ENCODE peak calls at places on chromosome X, in eight cellular contexts. F, Y, H, D, J, I, S and O are unnamed samples.

GRCh38 chrX:13662537-13662841 is 9.5 kb downstream of the TCEANC start:
- DNase-seq in J (no peak), Y (no peak), H (no peak), I (no peak), S (no peak), D (no peak), F (no peak), O (no peak)

GRCh38 chrX:40908026-40908425 is 172.7 kb upstream of the MED14 start:
- DNase-seq in F (no peak), Y (no peak), S (no peak), D (no peak), H (no peak), J (no peak), I (no peak), O (no peak)

GRCh38 chrX:15143050-15143824 is 126.6 kb downstream of the ASB9 start:
- DNase-seq in H (no peak), D (no peak), Y (peak), I (no peak), J (no peak), S (peak), F (peak), O (peak)

GRCh38 chrX:119502727-119503483 is 34.7 kb downstream of the SLC25A5 start:
- DNase-seq in J (no peak), S (peak), Y (peak), D (no peak), H (no peak), I (no peak), F (no peak), O (no peak)

GRCh38 chrX:69029696-69030245 is 135.5 kb downstream of the PJA1 start:
- DNase-seq in H (no peak), J (no peak), Y (no peak), I (no peak), F (no peak), D (no peak), S (no peak), O (no peak)

GRCh38 chrX:107537815-107538214 is 88.4 kb downstream of the FRMPD3 start:
- DNase-seq in H (no peak), J (no peak), D (no peak), Y (peak), F (peak), S (no peak), I (no peak), O (no peak)

GRCh38 chrX:115408736-115409390 is 119.3 kb downstream of the LUZP4 start:
- DNase-seq in J (no peak), H (no peak), I (no peak), F (no peak), D (no peak), Y (no peak), S (no peak), O (no peak)

GRCh38 chrX:100687546-100687945 is 43.5 kb downstream of the SRPX2 start:
- DNase-seq in Y (no peak), J (no peak), H (no peak), S (no peak), D (no peak), F (no peak), I (no peak), O (no peak)

GRCh38 chrX:101485212-101486064 is at the start of gene ARMCX4:
- DNase-seq in I (no peak), S (no peak), F (peak), Y (peak), H (peak), J (no peak), D (peak), O (peak)

GRCh38 chrX:56429581-56429980 is 133.8 kb upstream of the UBQLN2 start:
- DNase-seq in J (no peak), Y (no peak), D (no peak), H (no peak), I (no peak), F (no peak), S (no peak), O (no peak)

GRCh38 chrX:20037182-20037581 is 46.3 kb upstream of the BCLAF3 start:
- DNase-seq in D (no peak), J (no peak), I (no peak), S (no peak), H (no peak), Y (no peak), F (no peak), O (no peak)

GRCh38 chrX:96619588-96619987 is 65.1 kb upstream of the DIAPH2 start:
- DNase-seq in Y (peak), S (no peak), F (no peak), J (no peak), I (no peak), D (no peak), H (no peak), O (no peak)

GRCh38 chrX:133482345-133483041 is 67.2 kb upstream of the GPC4 start:
- DNase-seq in I (no peak), F (no peak), H (no peak), Y (peak), D (no peak), S (no peak), J (no peak), O (no peak)

GRCh38 chrX:139192386-139192961 is 338.1 kb upstream of the F9 start:
- DNase-seq in H (no peak), S (no peak), I (no peak), D (no peak), F (no peak), J (no peak), Y (no peak), O (no peak)

DNA sequence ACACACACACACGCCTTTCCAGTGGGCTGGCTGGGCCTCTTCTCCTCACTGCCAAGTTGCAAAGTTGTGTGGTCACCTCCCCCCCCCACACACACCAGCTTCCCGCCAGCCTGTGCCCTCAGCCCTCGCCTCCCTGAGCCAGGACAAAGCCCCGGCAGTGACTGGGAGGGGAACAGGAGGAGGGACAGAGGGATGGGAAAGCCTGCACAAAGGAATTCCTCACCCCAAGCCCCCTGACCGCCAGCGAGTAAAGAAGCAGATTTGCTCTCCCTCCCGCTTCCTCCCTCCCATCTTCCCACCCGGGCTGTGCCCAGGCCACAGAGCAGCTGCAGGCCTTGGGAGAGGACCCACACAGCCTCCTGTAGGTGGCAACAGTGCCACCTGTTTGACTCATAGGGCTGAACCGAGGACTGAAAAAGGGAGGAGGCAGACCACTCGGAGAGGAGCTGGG is at the start of gene GDPD2:
- DNase-seq in S (peak), F (no peak), J (no peak), D (no peak), H (no peak), Y (no peak), I (no peak), O (no peak)
- TF ChIP-seq CTCF in S (no peak), F (no peak), J (peak), D (peak), H (no peak), Y (peak), I (peak), O (no peak)

DNA sequence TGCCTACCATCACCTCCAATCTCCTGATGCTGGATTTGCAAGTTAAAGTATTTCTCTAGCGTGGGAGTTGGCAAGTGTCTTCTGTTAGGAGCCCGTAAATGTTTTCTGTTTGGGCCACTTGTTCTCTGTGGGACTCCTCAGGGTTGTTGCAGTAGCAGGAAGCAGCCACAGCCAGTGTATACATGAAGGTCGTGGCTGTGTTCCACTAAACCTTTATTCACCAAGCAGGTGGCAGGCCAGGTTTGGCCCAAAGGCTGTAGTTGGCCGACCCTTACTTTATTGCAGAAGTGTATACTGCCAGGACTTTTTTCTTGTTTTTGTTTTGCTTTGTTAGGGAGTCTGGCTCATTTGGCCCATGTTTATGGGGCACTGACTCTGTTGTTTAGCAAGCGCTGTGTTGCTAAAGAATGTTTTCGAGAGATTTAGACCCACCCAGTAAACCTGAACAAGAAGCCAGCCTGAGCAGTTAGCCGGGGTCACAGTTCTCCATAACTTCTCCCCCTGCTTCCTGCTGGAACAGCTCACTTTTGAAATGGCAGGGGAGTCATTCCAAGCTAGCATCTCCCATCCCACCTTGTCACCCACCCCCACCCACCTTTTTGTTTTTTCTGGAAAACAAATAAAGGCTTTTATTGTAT is 58.8 kb downstream of the SHROOM2 start:
- DNase-seq in S (no peak), D (no peak), F (no peak), Y (no peak), H (no peak), I (no peak), J (no peak), O (no peak)
- H3K4me3 ChIP-seq in S (no peak), D (no peak), F (no peak), Y (no peak), H (no peak), I (no peak), J (no peak), O (no peak)

GRCh38 chrX:97691901-97692455 is 808.3 kb downstream of the RPA4 start:
- DNase-seq in I (no peak), D (no peak), F (no peak), H (no peak), S (no peak), J (no peak), Y (no peak), O (no peak)

DNA sequence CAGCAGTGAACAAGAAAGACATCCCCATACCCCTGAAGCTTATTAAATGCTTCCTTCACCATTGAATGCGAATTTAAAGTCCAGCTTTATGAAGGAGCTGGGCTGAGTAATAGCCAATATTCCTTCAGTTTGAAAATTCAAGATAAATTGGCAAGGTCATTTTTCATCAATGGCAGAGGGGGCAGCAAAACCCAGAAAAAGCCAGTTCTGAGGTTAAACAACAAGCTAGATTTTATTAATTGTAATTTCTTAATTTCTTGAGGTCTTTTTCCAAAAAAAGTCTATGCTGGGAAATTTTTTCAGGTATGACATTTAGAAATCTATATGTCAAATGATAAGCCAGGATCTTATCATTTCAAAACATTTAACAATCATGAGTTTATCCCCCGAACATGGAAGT is 808.9 kb downstream of the RPA4 start:
- DNase-seq in Y (no peak), F (no peak), S (no peak), H (no peak), J (no peak), D (no peak), I (no peak), O (no peak)
- H3K27ac ChIP-seq in Y (no peak), F (no peak), S (no peak), H (no peak), J (no peak), D (no peak), I (no peak), O (no peak)

DNA sequence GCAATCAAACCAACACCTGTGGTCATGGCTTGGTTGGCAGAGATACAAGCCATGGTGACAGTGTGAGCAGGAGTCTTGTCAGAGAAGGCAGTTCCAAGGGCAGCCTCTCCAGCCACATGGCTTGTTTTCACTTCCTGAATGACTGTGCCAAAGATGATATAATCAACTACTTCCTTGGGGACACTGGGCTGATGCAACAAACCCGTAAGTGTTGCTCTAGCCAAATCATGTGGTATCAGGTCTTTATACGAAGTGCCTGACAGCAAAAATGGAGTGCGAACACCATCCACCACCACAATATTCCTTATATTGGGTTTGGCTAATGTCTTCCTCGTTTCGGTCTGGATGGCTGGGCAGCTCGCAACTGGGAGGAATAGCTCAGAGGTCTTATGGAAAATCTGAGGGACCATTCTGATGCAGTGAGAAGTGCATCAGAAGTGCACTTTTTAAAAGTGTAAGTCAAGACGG is 922.0 kb downstream of the NLGN4X start:
- DNase-seq in J (no peak), I (no peak), Y (no peak), D (no peak), S (no peak), H (no peak), F (no peak), O (no peak)
- TF ChIP-seq CTCF in J (no peak), I (no peak), Y (no peak), D (no peak), S (no peak), H (no peak), F (no peak), O (no peak)

GRCh38 chrX:150360331-150360730 is 2.8 kb upstream of the MAMLD1 start:
- DNase-seq in J (no peak), D (no peak), H (no peak), S (no peak), Y (no peak), I (no peak), F (no peak), O (no peak)

GRCh38 chrX:150361777-150362351 is 1.3 kb upstream of the MAMLD1 start:
- DNase-seq in S (no peak), D (no peak), F (peak), I (no peak), H (peak), J (no peak), Y (peak), O (no peak)

GRCh38 chrX:150363561-150364346 is 637 bp downstream of the MAMLD1 start:
- DNase-seq in D (no peak), I (no peak), Y (peak), H (peak), J (no peak), F (no peak), S (no peak), O (no peak)

GRCh38 chrX:150362599-150363481 is at the start of gene MAMLD1:
- DNase-seq in H (peak), I (peak), Y (peak), F (peak), S (peak), J (no peak), D (no peak), O (peak)

GRCh38 chrX:150361070-150361776 is 1.9 kb upstream of the MAMLD1 start:
- DNase-seq in I (no peak), Y (peak), F (peak), D (no peak), S (peak), J (no peak), H (peak), O (no peak)
- H3K4me3 ChIP-seq in I (peak), Y (no peak), F (peak), D (peak), S (peak), J (peak), H (peak), O (peak)

GRCh38 chrX:129653985-129654651 is 638 bp downstream of the APLN start:
- DNase-seq in J (no peak), D (no peak), H (peak), F (peak), Y (peak), I (no peak), S (peak), O (peak)
- H3K27ac ChIP-seq in J (no peak), D (no peak), H (peak), F (no peak), Y (no peak), I (no peak), S (no peak), O (peak)

GRCh38 chrX:155052738-155053498 is 18.0 kb downstream of the CMC4 start:
- DNase-seq in S (no peak), D (no peak), F (no peak), J (no peak), H (no peak), I (no peak), Y (no peak), O (no peak)

GRCh38 chrX:155046129-155046810 is 19.6 kb downstream of the FUNDC2 start:
- DNase-seq in H (no peak), J (no peak), S (no peak), I (no peak), F (no peak), D (no peak), Y (no peak), O (no peak)

GRCh38 chrX:155046811-155047528 is 20.3 kb downstream of the FUNDC2 start:
- DNase-seq in F (no peak), S (no peak), J (no peak), Y (no peak), D (no peak), H (no peak), I (no peak), O (no peak)

GRCh38 chrX:155053656-155054055 is 17.3 kb downstream of the CMC4 start:
- DNase-seq in H (no peak), I (no peak), J (no peak), F (no peak), Y (no peak), D (no peak), S (no peak), O (no peak)

DNA sequence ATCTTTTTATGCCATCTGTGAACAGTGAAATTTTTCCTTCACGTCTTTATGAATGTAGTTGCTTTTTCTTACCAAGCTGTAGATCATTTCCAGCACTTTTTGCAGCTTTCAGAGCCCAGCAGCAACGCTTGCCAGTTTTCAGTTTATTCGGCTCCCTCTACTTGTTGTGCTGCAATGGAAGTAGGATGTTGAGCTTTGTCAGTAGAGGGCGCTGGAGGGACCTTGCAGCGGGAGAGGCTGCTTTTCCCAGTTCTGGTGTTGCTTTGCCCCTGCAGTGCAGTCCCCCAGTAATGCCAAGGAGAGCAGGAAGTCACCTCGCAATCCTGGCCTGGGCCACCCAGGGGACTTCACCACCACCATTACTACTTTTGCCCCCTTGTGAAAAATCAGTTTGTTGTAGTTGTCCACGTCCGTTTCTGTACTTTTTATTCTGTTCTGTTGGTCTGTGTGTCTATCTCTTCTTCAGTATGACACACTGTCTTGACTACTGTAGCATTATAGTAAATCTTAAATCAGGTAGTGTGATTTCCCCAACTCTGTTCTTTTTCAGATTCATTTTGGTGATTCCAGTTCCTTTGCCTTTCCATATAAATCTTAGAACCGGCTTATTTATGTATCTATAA is 21.8 kb downstream of the CMC4 start:
- DNase-seq in D (no peak), I (no peak), H (peak), S (peak), Y (peak), F (peak), J (no peak), O (peak)
- TF ChIP-seq CTCF in D (peak), I (peak), H (no peak), S (no peak), Y (peak), F (no peak), J (peak), O (peak)

GRCh38 chrX:65926095-65927019 is 113.5 kb downstream of the VSIG4 start:
- DNase-seq in J (no peak), I (no peak), F (no peak), S (peak), H (no peak), D (no peak), Y (no peak), O (no peak)
- H3K4me3 ChIP-seq in J (no peak), I (no peak), F (no peak), S (peak), H (no peak), D (no peak), Y (no peak), O (no peak)